ENCODE peak calls at places on chromosomes 11 and 22, in five cellular contexts. S, T, O, J and F are unnamed samples.
A peak's percentile ranks its signal among the peaks of the same experiment; 100 is the strongest.

GRCh38 chr11:134362192-134362901 is 30.6 kb downstream of the GLB1L2 start:
- DNase-seq in S (no peak), O (no peak), T (no peak), J (no peak), F (no peak)

GRCh38 chr22:44862981-44863860 is 110.8 kb downstream of the ARHGAP8 start:
- DNase-seq in T (peak; percentile 48), S (no peak), O (no peak), J (no peak), F (no peak)

GRCh38 chr22:30336752-30337460 is 10.2 kb upstream of the TBC1D10A start:
- DNase-seq in J (peak; percentile 67), S (no peak), O (no peak), T (no peak), F (no peak)

GRCh38 chr11:128902515-128903066 is 11.4 kb downstream of the KCNJ5 start:
- DNase-seq in S (peak; percentile 84), J (no peak), O (no peak), T (peak; percentile 41), F (no peak)

GRCh38 chr22:23306438-23306921 is 126.2 kb downstream of the BCR start:
- DNase-seq in T (no peak), O (no peak), J (no peak), S (peak; percentile 60), F (peak; percentile 45)

GRCh38 chr11:128913806-128914205 is 22.6 kb downstream of the KCNJ5 start:
- DNase-seq in S (no peak), T (no peak), J (no peak), O (no peak), F (no peak)

GRCh38 chr22:17915188-17915587 is 109.2 kb downstream of the MICAL3 start:
- DNase-seq in S (no peak), O (no peak), T (no peak), J (no peak), F (no peak)

GRCh38 chr11:122656073-122656630 is 630 bp downstream of the UBASH3B start:
- DNase-seq in O (peak; percentile 39), S (peak; percentile 73), J (peak; percentile 47), T (peak; percentile 69), F (peak; percentile 29)

GRCh38 chr22:30392661-30393321 is 4.0 kb upstream of the SEC14L2 start:
- DNase-seq in J (no peak), S (no peak), T (no peak), O (no peak), F (no peak)

GRCh38 chr22:44721206-44721605 is 19.2 kb downstream of the PRR5 start:
- DNase-seq in O (peak; percentile 26), T (peak; percentile 65), J (no peak), S (no peak), F (no peak)

GRCh38 chr11:70226967-70227366 is 23.9 kb downstream of the FADD start:
- DNase-seq in S (no peak), T (peak; percentile 85), O (no peak), J (no peak), F (no peak)

GRCh38 chr11:76162336-76163288 is 43.7 kb downstream of the WNT11 start:
- DNase-seq in O (no peak), S (no peak), T (no peak), J (no peak), F (no peak)

GRCh38 chr11:70100283-70100610 is 22.1 kb downstream of the ANO1 start:
- DNase-seq in J (no peak), O (no peak), S (no peak), T (no peak), F (no peak)

GRCh38 chr11:101009685-101010055 is 119.9 kb downstream of the PGR start:
- DNase-seq in O (no peak), T (no peak), J (no peak), S (no peak), F (no peak)

GRCh38 chr11:100445231-100445735 is 241.8 kb upstream of the ARHGAP42 start:
- DNase-seq in O (no peak), T (peak; percentile 28), S (peak; percentile 20), J (peak; percentile 40), F (no peak)

GRCh38 chr11:44788536-44789227 is 61.9 kb downstream of the TSPAN18 start:
- DNase-seq in O (no peak), S (peak; percentile 35), T (no peak), J (no peak), F (no peak)

GRCh38 chr22:36430863-36431262 is 43.1 kb upstream of the MYH9 start:
- DNase-seq in O (no peak), J (no peak), T (no peak), S (peak; percentile 61), F (no peak)

GRCh38 chr22:44091021-44091721 is 67.1 kb downstream of the PARVB start:
- DNase-seq in J (no peak), T (peak; percentile 54), O (peak; percentile 13), S (peak; percentile 12), F (no peak)

GRCh38 chr11:68862426-68862825 is 20.7 kb upstream of the CPT1A start:
- DNase-seq in S (no peak), J (no peak), O (no peak), T (no peak), F (no peak)

GRCh38 chr11:34086554-34087278 is 18.7 kb upstream of the NAT10 start:
- DNase-seq in J (no peak), S (peak; percentile 37), T (no peak), O (no peak), F (no peak)

GRCh38 chr22:49391436-49391835 is 436.2 kb downstream of the BRD1 start:
- DNase-seq in T (no peak), O (no peak), J (no peak), S (no peak), F (peak; percentile 21)

GRCh38 chr11:128421577-128421976 is 165.8 kb downstream of the ETS1 start:
- DNase-seq in S (peak; percentile 88), T (no peak), J (no peak), O (no peak), F (no peak)

GRCh38 chr11:95042906-95043305 is 6.3 kb upstream of the KDM4F start:
- DNase-seq in T (no peak), O (no peak), S (no peak), J (no peak), F (no peak)

GRCh38 chr11:93817426-93818348 is 32.7 kb downstream of the VSTM5 start:
- DNase-seq in O (no peak), T (no peak), S (no peak), J (no peak), F (no peak)

GRCh38 chr22:22573047-22573889 is 14.2 kb upstream of the PRAME start:
- DNase-seq in J (no peak), O (no peak), T (no peak), S (no peak), F (no peak)

GRCh38 chr11:111665779-111666178 is 63.5 kb downstream of the SIK2 start:
- DNase-seq in T (peak; percentile 72), J (no peak), O (no peak), S (peak; percentile 51), F (no peak)

GRCh38 chr11:47003180-47003877 is 66.8 kb downstream of the CSTPP1 start:
- DNase-seq in S (no peak), T (no peak), J (peak; percentile 25), O (no peak), F (no peak)

GRCh38 chr11:100808904-100809491 is 121.9 kb downstream of the ARHGAP42 start:
- DNase-seq in T (peak; percentile 20), O (no peak), S (peak; percentile 94), J (no peak), F (no peak)

GRCh38 chr11:116062129-116062525 is 557.9 kb upstream of the CADM1 start:
- DNase-seq in S (no peak), T (no peak), J (no peak), O (no peak), F (no peak)

GRCh38 chr11:130772266-130773227 is 143.7 kb downstream of the SNX19 start:
- DNase-seq in S (peak; percentile 98), O (no peak), J (no peak), T (no peak), F (peak; percentile 73)

GRCh38 chr11:26943636-26944035 is 50.3 kb upstream of the FIBIN start:
- DNase-seq in O (no peak), T (no peak), J (no peak), S (no peak), F (no peak)
- H3K4me1 ChIP-seq in O (no peaks in the 10 kb centered on the region), T (no peaks in the 10 kb centered on the region), J (peaks cover 9% of the 10 kb centered on the region), S (peaks cover 11% of the 10 kb centered on the region), F (peaks cover 37% of the 10 kb centered on the region)

GRCh38 chr22:46106279-46107022 is 43.9 kb upstream of the PPARA start:
- DNase-seq in J (no peak), T (no peak), S (no peak), O (no peak), F (no peak)
- H3K4me1 ChIP-seq in J (peaks cover 98% of the 10 kb centered on the region), T (no peaks in the 10 kb centered on the region), S (peaks cover 71% of the 10 kb centered on the region), O (no peaks in the 10 kb centered on the region), F (peaks cover 14% of the 10 kb centered on the region)

DNA sequence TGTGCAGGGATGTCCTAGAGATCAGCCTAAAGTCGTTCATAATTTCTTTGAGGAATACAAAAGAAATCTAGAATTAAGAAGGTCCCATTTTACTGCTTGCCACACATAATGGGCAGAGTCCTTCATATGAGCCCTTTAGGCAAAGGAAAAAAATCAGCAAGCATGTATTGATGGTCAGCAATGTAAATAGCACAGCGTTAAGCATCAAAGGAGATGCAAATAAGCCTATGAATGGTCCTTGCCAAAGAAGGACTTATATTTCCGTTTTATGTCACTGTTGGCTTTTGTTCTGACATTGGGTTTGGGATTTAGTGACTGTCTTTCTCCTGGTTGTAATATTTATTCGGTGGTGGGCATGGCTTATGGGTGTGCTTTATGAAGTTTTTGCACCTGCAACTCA is 69.8 kb downstream of the CD44 start:
- DNase-seq in S (no peak), T (no peak), O (no peak), J (no peak), F (no peak)
- H3K4me1 ChIP-seq in S (peaks cover 5% of the 10 kb centered on the region), T (peaks cover 23% of the 10 kb centered on the region), O (peaks cover 14% of the 10 kb centered on the region), J (peaks cover 4% of the 10 kb centered on the region), F (peaks cover 46% of the 10 kb centered on the region)

GRCh38 chr11:124760205-124760652 is 1.9 kb downstream of the ESAM start:
- DNase-seq in J (peak; percentile 69), S (no peak), O (no peak), T (no peak), F (no peak)
- H3K4me1 ChIP-seq in J (peaks cover 48% of the 10 kb centered on the region), S (peaks cover 12% of the 10 kb centered on the region), O (peaks cover 31% of the 10 kb centered on the region), T (peaks cover 58% of the 10 kb centered on the region), F (peaks cover 23% of the 10 kb centered on the region)

DNA sequence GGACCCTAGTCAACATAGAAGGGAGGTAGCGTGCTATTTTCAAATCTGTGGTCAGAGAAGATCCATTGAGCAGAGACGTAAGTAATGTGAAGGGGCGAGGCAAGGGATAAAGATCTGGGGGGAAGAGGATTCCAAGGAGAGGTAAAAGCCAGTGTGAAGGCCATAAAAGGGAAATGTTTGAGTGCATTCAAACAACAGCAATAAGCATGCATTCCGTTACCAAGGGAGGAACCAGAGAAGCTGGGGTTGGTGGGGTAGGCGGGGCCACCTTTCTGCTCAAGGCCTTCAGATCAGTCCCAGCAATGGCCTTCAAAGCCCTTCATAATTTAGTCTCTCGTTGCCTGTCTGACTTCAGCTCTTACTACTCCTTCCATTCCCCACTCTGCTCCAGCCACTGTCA is 18.4 kb upstream of the SMPD1 start:
- DNase-seq in S (no peak), O (no peak), J (no peak), T (peak; percentile 23), F (no peak)
- H3K4me1 ChIP-seq in S (no peaks in the 10 kb centered on the region), O (no peaks in the 10 kb centered on the region), J (no peaks in the 10 kb centered on the region), T (no peaks in the 10 kb centered on the region), F (no peaks in the 10 kb centered on the region)